ENCODE peak calls at places on chromosome 19, in six cellular contexts. C is activated CD4-positive, alpha-beta T cell treated with anti-CD3 and anti-CD28 coated beads for 24 hours; Q is globus pallidus; K is HEK293T; U is activated CD8-positive, alpha-beta T cell treated with anti-CD3 and anti-CD28 coated beads for 36 hours; D is stimulated activated CD4-positive, alpha-beta T cell treated with anti-CD3 and anti-CD28 coated beads, Interleukin-4, amount 100 ng/mL, for 48 hours. T is an unnamed sample.

GRCh38 chr19:15251010-15251748 is 18.9 kb upstream of the EPHX3 start:
- DNase-seq in C (no peak), Q (no peak), K (no peak), U (no peak), D (no peak), T (no peak)

GRCh38 chr19:33557720-33558119 is 36.1 kb upstream of the PEPD start:
- DNase-seq in C (no peak), Q (no peak), K (no peak), U (no peak), D (no peak), T (no peak)

GRCh38 chr19:45402469-45403070 is 2.3 kb downstream of the PPP1R13L start:
- DNase-seq in C (no peak), Q (no peak), K (peak), U (no peak), D (no peak), T (peak)

GRCh38 chr19:42420055-42420544 is 7.1 kb downstream of the LIPE start:
- DNase-seq in C (peak), Q (peak), K (peak), U (peak), D (peak), T (peak)

GRCh38 chr19:49560358-49560900 is 19.9 kb downstream of the NOSIP start:
- DNase-seq in C (no peak), Q (peak), K (no peak), U (peak), D (no peak), T (no peak)

GRCh38 chr19:7397687-7398086 is 49.0 kb downstream of the ARHGEF18 start:
- DNase-seq in C (no peak), Q (no peak), K (no peak), U (no peak), D (no peak), T (peak)

GRCh38 chr19:9474975-9475374 is 23.4 kb downstream of the ZNF560 start:
- DNase-seq in C (no peak), Q (no peak), K (no peak), U (no peak), D (no peak), T (no peak)

GRCh38 chr19:13833330-13834265 is 38.4 kb downstream of the ZSWIM4 start:
- DNase-seq in C (peak), Q (peak), K (peak), U (peak), D (peak), T (peak)

GRCh38 chr19:44809856-44810554 is 1.1 kb downstream of the BCAM start:
- DNase-seq in C (no peak), Q (no peak), K (no peak), U (no peak), D (no peak), T (no peak)

GRCh38 chr19:12792853-12793289 is 1.6 kb downstream of the JUNB start:
- DNase-seq in C (no peak), Q (no peak), K (no peak), U (no peak), D (no peak), T (no peak)

GRCh38 chr19:11041966-11042627 is 47.2 kb upstream of the LDLR start:
- DNase-seq in C (no peak), Q (no peak), K (no peak), U (no peak), D (no peak), T (no peak)

GRCh38 chr19:40742477-40742876 is 7.8 kb downstream of the ACTMAP start:
- DNase-seq in C (no peak), Q (no peak), K (no peak), U (no peak), D (no peak), T (no peak)

GRCh38 chr19:8302357-8302691 is 5.8 kb downstream of the CD320 start:
- DNase-seq in C (no peak), Q (no peak), K (no peak), U (no peak), D (no peak), T (no peak)

GRCh38 chr19:2375341-2376121 is 15.5 kb downstream of the TMPRSS9 start:
- DNase-seq in C (no peak), Q (no peak), K (no peak), U (no peak), D (no peak), T (no peak)

GRCh38 chr19:49430678-49431329 is 5.6 kb downstream of the GFY start:
- DNase-seq in C (no peak), Q (no peak), K (peak), U (peak), D (no peak), T (no peak)

GRCh38 chr19:21022996-21023395 is 2.5 kb downstream of the ZNF430 start:
- DNase-seq in C (no peak), Q (no peak), K (no peak), U (peak), D (no peak), T (peak)

GRCh38 chr19:44712864-44713515 is 14.0 kb downstream of the CEACAM16 start:
- DNase-seq in C (no peak), Q (no peak), K (no peak), U (no peak), D (no peak), T (peak)

GRCh38 chr19:33473644-33474305 is 47.8 kb downstream of the PEPD start:
- DNase-seq in C (no peak), Q (no peak), K (no peak), U (no peak), D (no peak), T (peak)

GRCh38 chr19:16896098-16896912 is 7.5 kb downstream of the F2RL3 start:
- DNase-seq in C (no peak), Q (no peak), K (no peak), U (peak), D (no peak), T (peak)

GRCh38 chr19:22620912-22621311 is 13.2 kb upstream of the ZNF492 start:
- DNase-seq in C (no peak), Q (no peak), K (no peak), U (no peak), D (no peak), T (no peak)

GRCh38 chr19:47729468-47729798 is 15.9 kb upstream of the NOP53 start:
- DNase-seq in C (no peak), Q (no peak), K (no peak), U (peak), D (no peak), T (peak)

GRCh38 chr19:13961826-13962737 is 9.8 kb downstream of the DCAF15 start:
- DNase-seq in C (no peak), Q (no peak), K (no peak), U (no peak), D (no peak), T (no peak)

GRCh38 chr19:39124136-39124764 is 1.3 kb upstream of the PAK4 start:
- DNase-seq in C (no peak), Q (no peak), K (no peak), U (no peak), D (no peak), T (no peak)

GRCh38 chr19:13953021-13953531 is 767 bp downstream of the DCAF15 start:
- DNase-seq in C (no peak), Q (peak), K (no peak), U (peak), D (no peak), T (no peak)

GRCh38 chr19:16066611-16067104 is 9.6 kb upstream of the TPM4 start:
- DNase-seq in C (no peak), Q (no peak), K (no peak), U (peak), D (no peak), T (peak)

GRCh38 chr19:42277821-42278809 is 9.1 kb downstream of the CIC start:
- DNase-seq in C (no peak), Q (peak), K (no peak), U (no peak), D (no peak), T (no peak)

GRCh38 chr19:2546128-2547032 is 70.5 kb downstream of the GADD45B start:
- DNase-seq in C (no peak), Q (peak), K (no peak), U (no peak), D (no peak), T (peak)

GRCh38 chr19:17933414-17934129 is 757 bp downstream of the CCDC124 start:
- DNase-seq in C (no peak), Q (no peak), K (no peak), U (no peak), D (no peak), T (peak)